ENCODE peak calls at places on chromosome 16, in five cellular contexts. I is HFF-Myc, H is GM12865, C is epithelial cell of proximal tubule, T is OCI-LY7. O is an unnamed sample.

GRCh38 chr16:50653056-50653455 is 28.1 kb downstream of the SNX20 start:
- DNase-seq in I (no peak), H (no peak), C (no peak), T (no peak), O (no peak)

GRCh38 chr16:4987580-4988374 is 29.6 kb downstream of the SEC14L5 start:
- DNase-seq in I (no peak), H (no peak), C (no peak), T (no peak), O (no peak)

GRCh38 chr16:89360760-89361435 is 129.5 kb downstream of the ANKRD11 start:
- DNase-seq in I (no peak), H (peak), C (no peak), T (peak), O (no peak)

GRCh38 chr16:70736454-70737376 is 50.9 kb upstream of the MTSS2 start:
- DNase-seq in I (no peak), H (peak), C (no peak), T (peak), O (no peak)

GRCh38 chr16:17354121-17354750 is 116.5 kb downstream of the XYLT1 start:
- DNase-seq in I (no peak), H (no peak), C (no peak), T (no peak), O (no peak)

GRCh38 chr16:27378871-27379580 is 22.9 kb upstream of the IL21R start:
- DNase-seq in I (no peak), H (peak), C (no peak), T (no peak), O (no peak)

GRCh38 chr16:48596326-48596725 is 13.7 kb downstream of the N4BP1 start:
- DNase-seq in I (no peak), H (peak), C (no peak), T (no peak), O (no peak)

GRCh38 chr16:69859105-69859969 is 91.8 kb upstream of the CLEC18A start:
- DNase-seq in I (no peak), H (peak), C (no peak), T (peak), O (no peak)

GRCh38 chr16:79613009-79613408 is 12.5 kb upstream of the MAF start:
- DNase-seq in I (no peak), H (no peak), C (no peak), T (no peak), O (no peak)

GRCh38 chr16:53632526-53632925 is 71.1 kb downstream of the RPGRIP1L start:
- DNase-seq in I (no peak), H (no peak), C (peak), T (no peak), O (no peak)

GRCh38 chr16:66401610-66402009 is 25.5 kb upstream of the BEAN1 start:
- DNase-seq in I (no peak), H (no peak), C (no peak), T (no peak), O (no peak)

GRCh38 chr16:88780100-88781062 is 4.6 kb downstream of the PIEZO1 start:
- DNase-seq in I (no peak), H (no peak), C (no peak), T (no peak), O (no peak)

GRCh38 chr16:50469744-50470301 is 78.4 kb upstream of the NKD1 start:
- DNase-seq in I (no peak), H (no peak), C (no peak), T (no peak), O (no peak)

GRCh38 chr16:57865746-57866528 is 63.6 kb upstream of the KIFC3 start:
- DNase-seq in I (no peak), H (no peak), C (no peak), T (no peak), O (no peak)

GRCh38 chr16:77137045-77137444 is 53.9 kb upstream of the MON1B start:
- DNase-seq in I (no peak), H (no peak), C (no peak), T (no peak), O (no peak)

GRCh38 chr16:49473131-49473530 is 99.5 kb downstream of the C16orf78 start:
- DNase-seq in I (no peak), H (no peak), C (no peak), T (no peak), O (no peak)

GRCh38 chr16:57600048-57600835 is 28.2 kb upstream of the ADGRG1 start:
- DNase-seq in I (no peak), H (peak), C (no peak), T (peak), O (no peak)

GRCh38 chr16:70428178-70428998 is 10.5 kb downstream of the ST3GAL2 start:
- DNase-seq in I (peak), H (peak), C (peak), T (peak), O (peak)

GRCh38 chr16:58009856-58010416 is 8.7 kb downstream of the USB1 start:
- DNase-seq in I (no peak), H (no peak), C (no peak), T (no peak), O (no peak)

GRCh38 chr16:88681084-88681680 is 5.1 kb downstream of the SNAI3 start:
- DNase-seq in I (no peak), H (peak), C (no peak), T (peak), O (no peak)

GRCh38 chr16:57539072-57539796 is 2.9 kb upstream of the CCDC102A start:
- DNase-seq in I (no peak), H (peak), C (no peak), T (peak), O (no peak)

GRCh38 chr16:28943281-28943680 is 7.5 kb upstream of the NFATC2IP start:
- DNase-seq in I (no peak), H (no peak), C (no peak), T (no peak), O (peak)

GRCh38 chr16:83661656-83662055 is 146.1 kb upstream of the HSBP1 start:
- DNase-seq in I (no peak), H (no peak), C (no peak), T (no peak), O (no peak)

GRCh38 chr16:66523861-66524354 is 26.0 kb downstream of the TK2 start:
- DNase-seq in I (no peak), H (peak), C (no peak), T (peak), O (no peak)

GRCh38 chr16:30092373-30093010 is 768 bp upstream of the TBX6 start:
- DNase-seq in I (no peak), H (peak), C (no peak), T (peak), O (no peak)

GRCh38 chr16:68273459-68273858 is 9.1 kb downstream of the SLC7A6 start:
- DNase-seq in I (no peak), H (no peak), C (no peak), T (no peak), O (no peak)

GRCh38 chr16:68273896-68274295 is 9.6 kb downstream of the SLC7A6 start:
- DNase-seq in I (no peak), H (no peak), C (no peak), T (no peak), O (no peak)

GRCh38 chr16:68270353-68270752 is 6.0 kb downstream of the SLC7A6 start:
- DNase-seq in I (no peak), H (no peak), C (no peak), T (no peak), O (no peak)

GRCh38 chr16:68274441-68274840 is 10.1 kb downstream of the SLC7A6 start:
- DNase-seq in I (no peak), H (no peak), C (no peak), T (no peak), O (no peak)

GRCh38 chr16:68272501-68273209 is 8.3 kb downstream of the SLC7A6 start:
- DNase-seq in I (no peak), H (peak), C (no peak), T (peak), O (no peak)
- H3K4me3 ChIP-seq in I (no peak), H (no peak), C (no peak), T (peak), O (no peak)

GRCh38 chr16:2056077-2056476 is 8.3 kb downstream of the TSC2 start:
- DNase-seq in I (no peak), H (peak), C (no peak), T (no peak), O (no peak)
- TF ChIP-seq CTCF in I (peak), H (no peak), C (no peak), T (peak), O (peak)

DNA sequence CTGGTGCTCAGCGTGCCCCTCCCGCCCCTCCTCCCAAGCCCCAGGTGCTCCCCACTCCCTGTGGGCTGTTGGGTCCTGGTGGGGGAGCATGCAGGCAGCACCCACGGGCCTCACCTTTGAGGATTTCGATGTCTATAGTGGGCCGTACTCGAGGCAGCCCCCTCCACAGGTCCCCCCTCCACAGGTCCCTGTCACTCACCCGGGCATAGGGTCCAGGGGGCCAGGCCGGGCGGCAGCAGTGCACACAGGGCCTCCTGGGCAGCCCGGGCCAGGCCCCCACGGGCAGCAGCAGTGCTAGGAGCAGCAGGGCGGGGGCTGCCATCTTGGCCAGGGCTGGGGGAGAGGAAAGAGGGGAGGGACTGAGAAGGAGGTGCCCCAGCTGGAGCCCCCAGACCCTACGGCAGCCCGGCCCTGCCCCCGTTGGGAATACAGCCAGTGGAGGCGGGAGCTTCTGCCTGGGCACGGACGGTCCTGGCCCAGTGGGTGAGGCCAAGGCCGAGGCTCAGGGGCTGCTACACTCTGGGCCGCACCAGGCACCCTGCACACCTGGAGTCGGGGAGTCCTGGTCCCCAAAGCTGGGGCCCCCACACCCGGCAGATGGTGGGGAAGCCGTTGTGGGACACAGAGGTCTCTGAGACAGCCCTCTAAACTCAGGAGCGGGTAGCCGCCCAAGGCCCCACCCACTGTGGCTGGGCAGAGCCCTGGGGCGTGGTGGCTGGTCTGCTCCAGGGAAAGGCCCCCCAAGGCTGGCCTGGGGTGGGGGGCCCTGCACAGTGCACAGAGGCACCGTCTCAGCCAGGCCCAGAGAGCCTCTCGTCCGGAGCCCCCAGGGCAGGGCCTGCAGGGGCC is 1.2 kb downstream of the C1QTNF8 start:
- DNase-seq in I (no peak), H (no peak), C (no peak), T (no peak), O (no peak)
- H3K4me3 ChIP-seq in I (no peak), H (no peak), C (no peak), T (no peak), O (no peak)

GRCh38 chr16:85237817-85238216 is 125.5 kb upstream of the CIBAR2 start:
- DNase-seq in I (no peak), H (no peak), C (no peak), T (no peak), O (no peak)

GRCh38 chr16:85234310-85235235 is 122.3 kb upstream of the CIBAR2 start:
- DNase-seq in I (peak), H (no peak), C (no peak), T (no peak), O (no peak)

GRCh38 chr16:85238233-85238647 is 126.0 kb upstream of the CIBAR2 start:
- DNase-seq in I (no peak), H (no peak), C (no peak), T (no peak), O (no peak)

GRCh38 chr16:85233520-85233919 is 121.2 kb upstream of the CIBAR2 start:
- DNase-seq in I (no peak), H (no peak), C (no peak), T (no peak), O (no peak)

DNA sequence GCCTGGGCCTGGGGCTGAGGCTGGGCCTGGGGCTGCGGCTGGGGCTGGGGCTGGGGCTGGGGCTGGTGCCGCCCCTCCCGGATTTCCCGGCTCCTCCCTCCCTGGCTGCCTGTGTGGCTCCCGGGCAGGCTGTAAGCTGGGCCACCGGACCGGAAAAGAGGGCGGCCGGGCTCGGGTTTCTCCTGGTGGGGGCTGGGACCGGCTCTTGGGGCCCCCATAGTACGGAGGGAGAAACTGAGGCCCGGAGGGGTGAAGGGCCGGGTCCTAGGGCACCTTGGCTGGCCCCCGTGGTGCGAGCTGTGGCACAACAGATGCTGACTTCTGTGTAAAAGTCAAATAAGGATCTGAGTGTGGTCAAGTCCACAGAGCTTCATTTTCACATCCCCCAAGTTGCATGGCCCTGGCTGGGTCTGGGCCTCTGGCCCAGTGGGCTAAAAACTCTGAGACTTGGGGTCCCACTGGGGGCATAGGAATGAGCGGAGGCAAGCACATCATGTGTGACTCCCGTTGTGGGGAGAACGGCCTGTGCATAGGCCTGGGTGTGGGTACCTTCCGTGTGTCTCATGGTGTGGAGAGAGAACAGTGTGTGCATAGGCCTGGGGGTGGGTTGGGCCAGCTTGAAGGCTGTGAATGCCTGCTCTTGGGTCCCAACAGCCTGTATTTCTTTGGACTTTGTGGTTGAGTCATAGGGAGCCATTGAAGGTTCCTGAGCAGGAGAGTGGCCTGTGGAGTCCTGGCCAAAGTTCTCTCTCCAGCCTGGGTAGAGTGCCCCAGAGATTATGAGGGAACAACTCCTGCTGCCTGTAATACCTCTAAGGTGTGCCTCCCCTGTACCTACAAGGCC is 123.9 kb upstream of the CIBAR2 start:
- DNase-seq in I (no peak), H (peak), C (no peak), T (no peak), O (no peak)
- TF ChIP-seq CTCF in I (no peak), H (no peak), C (no peak), T (no peak), O (no peak)

DNA sequence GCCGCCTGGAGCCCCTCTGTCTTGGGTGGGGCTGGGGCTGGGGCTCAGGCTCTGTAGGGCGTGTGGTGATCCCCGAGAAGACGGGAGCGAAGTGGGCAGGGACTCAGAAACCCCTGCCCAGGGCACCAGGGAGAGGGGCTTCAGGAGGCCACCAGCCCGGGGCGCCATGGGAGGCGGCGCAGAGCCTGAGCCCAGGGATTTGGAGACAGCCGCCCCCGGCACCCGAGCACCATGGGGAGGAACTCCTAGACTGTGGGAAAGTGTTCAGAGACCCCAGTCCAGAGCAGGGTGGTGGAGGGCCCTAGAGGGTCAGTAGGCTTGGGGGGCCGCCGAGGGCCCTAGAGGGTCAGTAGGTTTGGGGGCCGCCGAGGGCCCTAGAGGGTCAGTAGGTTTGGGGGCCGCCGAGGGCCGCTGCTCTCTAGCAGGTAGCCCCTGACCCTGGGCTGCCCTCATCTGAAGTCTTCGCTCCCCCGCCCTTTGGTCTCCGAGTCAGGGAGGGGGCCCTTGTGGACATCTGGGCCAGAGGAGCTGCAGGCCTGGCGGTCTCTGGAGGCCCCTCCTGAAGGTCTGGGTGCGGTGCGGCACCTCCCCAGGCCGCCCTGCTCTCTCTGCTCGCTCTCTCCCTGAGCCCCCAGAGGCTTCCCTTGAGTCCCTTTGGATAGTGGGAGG is 734 bp downstream of the ARHGDIG start:
- DNase-seq in I (no peak), H (no peak), C (no peak), T (no peak), O (no peak)
- H3K4me3 ChIP-seq in I (peak), H (no peak), C (no peak), T (no peak), O (peak)

GRCh38 chr16:3171855-3172593 is 16.0 kb upstream of the OR1F1 start:
- DNase-seq in I (no peak), H (peak), C (no peak), T (no peak), O (no peak)

GRCh38 chr16:3173892-3174617 is 13.9 kb upstream of the OR1F1 start:
- DNase-seq in I (no peak), H (peak), C (no peak), T (peak), O (no peak)

GRCh38 chr16:3171181-3171854 is 16.7 kb upstream of the OR1F1 start:
- DNase-seq in I (no peak), H (peak), C (no peak), T (no peak), O (no peak)

GRCh38 chr16:3175157-3176153 is 12.5 kb upstream of the OR1F1 start:
- DNase-seq in I (no peak), H (peak), C (no peak), T (no peak), O (no peak)

DNA sequence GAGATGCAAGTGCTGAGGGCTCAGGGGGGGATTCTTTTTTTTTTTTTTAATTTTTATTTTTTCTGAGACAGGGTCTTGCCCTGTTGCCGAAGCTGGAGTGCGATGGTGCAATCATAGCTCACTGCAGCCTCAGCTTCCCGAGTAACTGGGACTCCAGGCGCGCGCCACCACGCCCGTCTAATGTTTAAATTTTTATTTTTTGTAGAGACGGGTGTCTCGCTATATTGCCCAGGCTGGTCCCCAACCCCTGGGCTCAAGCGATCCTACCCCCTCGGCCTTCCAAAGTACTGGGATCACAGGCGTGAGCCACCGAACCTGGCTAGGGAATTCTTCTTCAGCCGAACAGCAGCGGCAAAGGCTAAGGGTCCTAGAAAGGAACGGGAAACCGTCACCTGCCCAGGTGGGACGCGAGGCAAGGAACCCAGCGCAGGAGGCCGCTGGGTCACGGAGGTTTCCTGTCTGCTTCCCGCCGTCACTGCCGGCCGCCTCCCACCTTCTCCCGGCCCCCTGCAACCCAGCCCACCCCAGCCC is 13.3 kb upstream of the OR1F1 start:
- DNase-seq in I (no peak), H (no peak), C (no peak), T (no peak), O (no peak)
- TF ChIP-seq CTCF in I (no peak), H (no peak), C (no peak), T (no peak), O (no peak)

O was measured in retinal pigment epithelial cell.